ENCODE peak calls at places on chromosomes 7 and 10, in four cellular contexts. I, S, F and D are unnamed samples.
A peak's percentile ranks its signal among the peaks of the same experiment; 100 is the strongest.

GRCh38 chr10:120598377-120598776 is 141.3 kb downstream of the PLPP4 start:
- DNase-seq in I (no peak), S (peak; percentile 5), F (no peak), D (no peak)

GRCh38 chr7:106012935-106013439 is 49.9 kb downstream of the CDHR3 start:
- DNase-seq in I (no peak), S (no peak), F (peak; percentile 93), D (no peak)

GRCh38 chr10:176677-177076 is 41.4 kb downstream of the ZMYND11 start:
- DNase-seq in I (no peak), S (no peak), F (no peak), D (no peak)

GRCh38 chr7:71705217-71705616 is 573.3 kb downstream of the GALNT17 start:
- DNase-seq in I (no peak), S (no peak), F (no peak), D (no peak)

GRCh38 chr7:5198741-5199140 is 8.7 kb downstream of the WIPI2 start:
- DNase-seq in I (no peak), S (no peak), F (no peak), D (no peak)

GRCh38 chr10:89503151-89503550 is 32.2 kb downstream of the SLC16A12 start:
- DNase-seq in I (no peak), S (no peak), F (no peak), D (no peak)

GRCh38 chr7:141463986-141464385 is 87.2 kb upstream of the AGK start:
- DNase-seq in I (no peak), S (no peak), F (no peak), D (no peak)

GRCh38 chr10:57579926-57580325 is 687.8 kb downstream of the IPMK start:
- DNase-seq in I (no peak), S (peak; percentile 62), F (peak; percentile 2), D (no peak)

GRCh38 chr10:119256030-119256429 is 48.7 kb downstream of the GRK5 start:
- DNase-seq in I (no peak), S (no peak), F (no peak), D (no peak)

GRCh38 chr10:11909618-11910017 is 86.5 kb downstream of the PROSER2 start:
- DNase-seq in I (no peak), S (no peak), F (no peak), D (no peak)

GRCh38 chr7:136405931-136406777 is 429.0 kb upstream of the MTPN start:
- DNase-seq in I (peak; percentile 25), S (peak; percentile 65), F (peak; percentile 53), D (peak; percentile 21)

GRCh38 chr10:35268323-35268722 is 68.0 kb upstream of the CCNY start:
- DNase-seq in I (no peak), S (no peak), F (no peak), D (no peak)

GRCh38 chr7:69762821-69763352 is 164.6 kb downstream of the AUTS2 start:
- DNase-seq in I (no peak), S (peak; percentile 39), F (no peak), D (no peak)

GRCh38 chr7:32428546-32428945 is 61.6 kb downstream of the LSM5 start:
- DNase-seq in I (no peak), S (no peak), F (no peak), D (no peak)

GRCh38 chr10:109253306-109253705 is 670.0 kb downstream of the XPNPEP1 start:
- DNase-seq in I (no peak), S (no peak), F (no peak), D (no peak)

GRCh38 chr7:4240813-4241612 is 441.1 kb upstream of the FOXK1 start:
- DNase-seq in I (no peak), S (no peak), F (no peak), D (no peak)

GRCh38 chr10:80415734-80416281 is 7.5 kb downstream of the PRXL2A start:
- DNase-seq in I (no peak), S (no peak), F (no peak), D (no peak)

GRCh38 chr7:69052447-69052846 is 545.8 kb upstream of the AUTS2 start:
- DNase-seq in I (no peak), S (no peak), F (no peak), D (no peak)

GRCh38 chr7:20141666-20142065 is 75.5 kb downstream of the MACC1 start:
- DNase-seq in I (no peak), S (no peak), F (peak; percentile 39), D (no peak)

GRCh38 chr7:70598976-70599375 is 533.0 kb upstream of the GALNT17 start:
- DNase-seq in I (peak; percentile 92), S (peak; percentile 100), F (no peak), D (no peak)

GRCh38 chr7:157558875-157559595 is 222.2 kb downstream of the DNAJB6 start:
- DNase-seq in I (no peak), S (no peak), F (no peak), D (no peak)

GRCh38 chr7:45885264-45885882 is 2.9 kb upstream of the IGFBP1 start:
- DNase-seq in I (no peak), S (peak; percentile 25), F (no peak), D (no peak)

GRCh38 chr10:30155401-30155800 is 96.0 kb upstream of the JCAD start:
- DNase-seq in I (no peak), S (no peak), F (peak; percentile 16), D (no peak)

GRCh38 chr10:31757374-31757773 is 171.3 kb downstream of the ARHGAP12 start:
- DNase-seq in I (no peak), S (no peak), F (no peak), D (no peak)

GRCh38 chr7:158165711-158166110 is 421.9 kb downstream of the PTPRN2 start:
- DNase-seq in I (no peak), S (no peak), F (no peak), D (no peak)

GRCh38 chr7:93958216-93958615 is 36.7 kb downstream of the GNG11 start:
- DNase-seq in I (no peak), S (peak; percentile 4), F (peak; percentile 74), D (no peak)

GRCh38 chr7:103347507-103348267 is at the start of gene PSMC2:
- DNase-seq in I (peak; percentile 86), S (peak; percentile 90), F (peak; percentile 94), D (peak; percentile 83)

GRCh38 chr7:958221-959200 is 4.0 kb upstream of the ADAP1 start:
- DNase-seq in I (no peak), S (no peak), F (no peak), D (no peak)

GRCh38 chr7:99642099-99642498 is 25.4 kb downstream of the ZSCAN25 start:
- DNase-seq in I (no peak), S (no peak), F (peak; percentile 26), D (no peak)

GRCh38 chr7:99308461-99309074 is 17.1 kb upstream of the ARPC1A start:
- DNase-seq in I (no peak), S (peak; percentile 98), F (peak; percentile 70), D (no peak)

GRCh38 chr7:132117181-132117580 is 459.1 kb downstream of the PLXNA4 start:
- DNase-seq in I (no peak), S (peak; percentile 75), F (peak; percentile 28), D (no peak)

GRCh38 chr10:24465124-24465874 is 256.4 kb downstream of the KIAA1217 start:
- DNase-seq in I (peak; percentile 45), S (peak; percentile 82), F (peak; percentile 91), D (no peak)

GRCh38 chr10:18140149-18140956 is at the start of gene CACNB2:
- DNase-seq in I (peak; percentile 70), S (peak; percentile 47), F (peak; percentile 51), D (no peak)
- TF ChIP-seq CTCF in I (no peak), S (no peak), F (no peak), D (no peak)

GRCh38 chr7:140223515-140224221 is 46.9 kb upstream of the KDM7A start:
- DNase-seq in I (no peak), S (no peak), F (no peak), D (no peak)
- H3K4me3 ChIP-seq in I (no peak overlapping the region), S (no peak overlapping the region), F (no peak overlapping the region), D (no peak overlapping the region)

GRCh38 chr10:128744092-128744491 is 617.9 kb upstream of the MKI67 start:
- DNase-seq in I (no peak), S (no peak), F (no peak), D (no peak)

GRCh38 chr10:128734734-128735133 is 608.5 kb upstream of the MKI67 start:
- DNase-seq in I (no peak), S (no peak), F (no peak), D (no peak)

GRCh38 chr10:128734161-128734560 is 607.9 kb upstream of the MKI67 start:
- DNase-seq in I (no peak), S (no peak), F (no peak), D (no peak)

GRCh38 chr10:128735996-128736395 is 609.8 kb upstream of the MKI67 start:
- DNase-seq in I (no peak), S (no peak), F (no peak), D (no peak)

GRCh38 chr10:128739937-128740336 is 613.7 kb upstream of the MKI67 start:
- DNase-seq in I (no peak), S (no peak), F (no peak), D (no peak)
- TF ChIP-seq CTCF in I (no peak), S (no peak), F (no peak), D (no peak)

GRCh38 chr10:88261152-88261551 is 322.0 kb downstream of the RNLS start:
- DNase-seq in I (no peak), S (no peak), F (no peak), D (no peak)
- H3K4me3 ChIP-seq in I (no peak overlapping the region), S (no peak overlapping the region), F (no peak overlapping the region), D (no peak overlapping the region)

GRCh38 chr10:59675812-59676211 is 33.8 kb downstream of the SLC16A9 start:
- DNase-seq in I (peak; percentile 40), S (no peak), F (no peak), D (no peak)
- TF ChIP-seq CTCF in I (no peak), S (no peak), F (no peak), D (peak; percentile 24)

GRCh38 chr7:128270799-128271411 is 29.8 kb downstream of the LEP start:
- DNase-seq in I (no peak), S (no peak), F (no peak), D (no peak)
- H3K4me3 ChIP-seq in I (no peak overlapping the region), S (no peak overlapping the region), F (no peak overlapping the region), D (no peak overlapping the region)